ENCODE peak calls at places on chromosomes 2 and 18, in four cellular contexts. V is K562, P is H1, G is HepG2. Z is an unnamed sample.

GRCh38 chr2:86622409-86622877 is 1.2 kb downstream of the RNF103 start:
- DNase-seq in V (peak; percentile 30), P (no peak), G (no peak), Z (no peak)

GRCh38 chr18:58255701-58256311 is 211.8 kb downstream of the NEDD4L start:
- DNase-seq in V (no peak), P (no peak), G (no peak), Z (no peak)

GRCh38 chr2:3692375-3692774 is 11.0 kb upstream of the DCDC2C start:
- DNase-seq in V (peak; percentile 11), P (no peak), G (peak; percentile 23), Z (no peak)

GRCh38 chr2:218194880-218195279 is 22.1 kb upstream of the ARPC2 start:
- DNase-seq in V (no peak), P (no peak), G (no peak), Z (no peak)

GRCh38 chr2:64766841-64767669 is 113.3 kb upstream of the SERTAD2 start:
- DNase-seq in V (peak; percentile 34), P (no peak), G (no peak), Z (no peak)

GRCh38 chr2:168686485-168687191 is 115.8 kb upstream of the NOSTRIN start:
- DNase-seq in V (no peak), P (no peak), G (no peak), Z (no peak)

GRCh38 chr2:182359027-182360011 is 67.5 kb downstream of the PDE1A start:
- DNase-seq in V (no peak), P (no peak), G (no peak), Z (no peak)

GRCh38 chr18:4858378-4859127 is 338.5 kb downstream of the AKAIN1 start:
- DNase-seq in V (no peak), P (no peak), G (no peak), Z (no peak)

GRCh38 chr2:174959787-174960186 is 45.4 kb downstream of the CHN1 start:
- DNase-seq in V (no peak), P (no peak), G (no peak), Z (no peak)

GRCh38 chr2:74041182-74041581 is 56.5 kb downstream of the TET3 start:
- DNase-seq in V (peak; percentile 68), P (no peak), G (no peak), Z (no peak)

DNA sequence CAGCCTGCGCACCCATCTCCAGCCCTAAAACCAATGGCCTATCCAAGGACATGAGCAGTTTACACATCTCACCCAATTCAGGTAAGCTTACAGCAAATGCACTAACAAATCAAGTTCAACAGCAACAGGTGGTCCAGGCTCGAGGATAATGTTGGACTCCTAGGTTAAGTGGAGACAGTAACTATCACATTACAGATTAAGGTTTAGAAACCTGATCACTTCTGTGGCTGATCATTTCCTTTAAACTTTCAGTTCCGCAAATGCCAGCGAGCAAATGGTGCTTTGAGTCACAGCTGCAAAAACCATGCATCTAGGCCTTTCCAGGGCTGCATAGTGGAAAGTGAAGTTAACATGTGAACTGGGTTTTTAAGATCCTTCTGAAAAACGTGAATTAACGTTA is 259.4 kb downstream of the GBX2 start:
- DNase-seq in V (no peak), P (no peak), G (no peak), Z (peak; percentile 43)
- TF ChIP-seq ATF2 in V (no peak), P (no peak), G (no peak), Z (no peak)

DNA sequence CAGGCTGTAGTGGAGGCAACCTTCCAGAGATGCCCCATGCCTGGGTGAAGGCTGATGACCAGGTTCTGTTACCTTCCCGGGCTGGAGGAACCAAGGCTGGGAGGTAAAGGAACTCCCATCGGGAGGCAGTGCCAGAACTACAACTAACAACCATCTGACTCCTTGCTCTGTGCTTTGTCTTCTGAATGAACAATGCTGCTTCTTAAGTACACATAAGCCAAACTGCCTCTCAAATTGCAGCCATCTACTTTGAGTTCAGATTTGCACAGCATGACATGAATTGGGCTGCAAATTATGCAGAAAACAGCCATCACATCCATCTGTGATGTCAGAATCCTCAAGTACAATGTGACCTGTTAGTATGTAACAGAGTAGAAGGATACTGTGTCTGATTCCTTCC is 290.6 kb downstream of the ZNF521 start:
- DNase-seq in V (no peak), P (no peak), G (no peak), Z (no peak)
- TF ChIP-seq CHD2 in V (no peak), P (no peak), G (no peak), Z (no peak)

GRCh38 chr2:191012346-191012745 is 1.6 kb downstream of the STAT1 start:
- DNase-seq in V (no peak), P (no peak), G (no peak), Z (no peak)

GRCh38 chr2:191012845-191013616 is 940 bp downstream of the STAT1 start:
- DNase-seq in V (no peak), P (no peak), G (peak; percentile 31), Z (no peak)

GRCh38 chr2:191013876-191014652 is at the start of gene STAT1:
- DNase-seq in V (peak; percentile 91), P (no peak), G (peak; percentile 89), Z (peak; percentile 75)

GRCh38 chr2:191014653-191015020 is 666 bp upstream of the STAT1 start:
- DNase-seq in V (no peak), P (no peak), G (no peak), Z (no peak)

GRCh38 chr2:191013617-191013875 is 425 bp downstream of the STAT1 start:
- DNase-seq in V (no peak), P (no peak), G (no peak), Z (no peak)
- TF ChIP-seq JUND in V (no peak), P (no peak), G (no peak), Z (no peak)

GRCh38 chr2:207676827-207677354 is 34.5 kb upstream of the CCNYL1 start:
- DNase-seq in V (peak; percentile 34), P (no peak), G (peak; percentile 26), Z (no peak)
- TF ChIP-seq ATF2 in V (no peak), P (no peak), G (no peak), Z (peak; percentile 48)

DNA sequence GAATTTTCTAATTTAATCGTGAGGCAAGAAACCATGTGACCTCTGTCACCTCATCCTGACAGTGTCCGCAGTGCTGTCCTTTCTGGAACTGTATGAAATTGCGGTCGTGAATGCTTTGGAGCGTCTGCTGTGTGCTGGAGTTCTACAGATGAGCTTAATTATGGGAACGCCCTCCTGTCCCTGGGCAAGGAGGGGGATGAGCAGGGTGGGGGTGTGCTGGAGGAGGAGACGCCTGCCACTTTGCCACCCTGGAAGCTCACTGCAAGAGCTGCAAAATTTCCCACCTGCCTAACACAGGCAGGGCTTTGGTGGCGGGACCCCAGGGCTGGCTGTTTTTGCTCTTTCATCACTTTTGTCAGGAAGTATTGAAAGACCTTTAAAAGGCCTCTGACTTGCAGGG is 6.5 kb downstream of the LPIN1 start:
- DNase-seq in V (no peak), P (no peak), G (no peak), Z (no peak)
- TF ChIP-seq CHD2 in V (no peak), P (no peak), G (no peak), Z (no peak)

GRCh38 chr2:230128943-230129342 is 60.2 kb upstream of the SLC16A14 start:
- DNase-seq in V (no peak), P (no peak), G (no peak), Z (no peak)
- TF ChIP-seq JUND in V (no peak), P (no peak), G (no peak), Z (no peak)

Z was measured in GM12878.